ENCODE peak calls at places on chromosomes 13 and 19, in nine cellular contexts. S is GM12891, P is endothelial cell of umbilical vein, L is transverse colon, R is spleen, X is HCT116, Q is GM12878, G is K562, I is H1. F is an unnamed sample.

GRCh38 chr13:21717817-21718216 is 46.9 kb downstream of the FGF9 start:
- DNase-seq in X (no peak), S (no peak), R (no peak), Q (no peak), L (no peak), I (no peak), G (no peak), P (no peak), F (no peak)

GRCh38 chr19:4870025-4870700 is 2.7 kb upstream of the PLIN3 start:
- DNase-seq in Q (no peak), L (peak), X (peak), R (peak), G (peak), I (no peak), S (no peak), P (peak), F (peak)

GRCh38 chr19:38120471-38121030 is 103.5 kb downstream of the DPF1 start:
- DNase-seq in I (no peak), X (no peak), L (no peak), S (no peak), P (no peak), Q (no peak), R (no peak), G (peak), F (no peak)

GRCh38 chr19:14116918-14117578 is 514 bp downstream of the PRKACA start:
- DNase-seq in S (no peak), X (no peak), G (peak), R (peak), P (no peak), Q (no peak), I (no peak), L (no peak), F (no peak)

GRCh38 chr19:12733369-12733896 is 1.1 kb downstream of the TRIR start:
- DNase-seq in P (peak), X (no peak), S (no peak), R (no peak), I (no peak), L (no peak), G (peak), Q (no peak), F (no peak)

GRCh38 chr19:42287826-42288107 is 14.2 kb upstream of the PRR19 start:
- DNase-seq in L (no peak), G (no peak), P (no peak), R (peak), X (no peak), Q (no peak), S (no peak), I (no peak), F (no peak)

GRCh38 chr19:38993271-38993670 is 17.7 kb upstream of the FBXO17 start:
- DNase-seq in P (peak), G (no peak), R (no peak), X (no peak), Q (no peak), L (no peak), I (no peak), S (no peak), F (no peak)

GRCh38 chr13:49086711-49087110 is 111.0 kb downstream of the FNDC3A start:
- DNase-seq in S (no peak), G (no peak), R (no peak), P (peak), Q (no peak), I (no peak), L (no peak), X (peak), F (no peak)

GRCh38 chr19:31586282-31586681 is 237.0 kb upstream of the TSHZ3 start:
- DNase-seq in R (no peak), Q (no peak), L (no peak), G (no peak), P (no peak), S (no peak), I (no peak), X (no peak), F (no peak)

GRCh38 chr13:46613409-46614049 is 60.6 kb downstream of the LRCH1 start:
- DNase-seq in G (no peak), R (no peak), L (no peak), Q (no peak), X (no peak), I (no peak), P (no peak), S (no peak), F (no peak)

GRCh38 chr13:23796546-23796945 is 92.7 kb downstream of the MIPEP start:
- DNase-seq in X (no peak), G (no peak), L (no peak), I (no peak), R (no peak), P (no peak), Q (no peak), S (no peak), F (no peak)

GRCh38 chr19:17719730-17720486 is 628 bp downstream of the MAP1S start:
- DNase-seq in R (peak), Q (no peak), I (no peak), S (no peak), P (no peak), X (no peak), G (peak), L (peak), F (peak)

GRCh38 chr19:36573948-36574726 is 1.0 kb upstream of the ZNF529 start:
- DNase-seq in Q (no peak), S (peak), P (peak), I (no peak), R (no peak), G (peak), L (peak), X (no peak), F (peak)

GRCh38 chr13:81686877-81687276 is 1346.0 kb upstream of the SPRY2 start:
- DNase-seq in P (no peak), I (no peak), R (no peak), G (no peak), X (no peak), L (no peak), Q (no peak), S (no peak), F (no peak)

GRCh38 chr19:39390460-39390758 is 497 bp downstream of the PAF1 start:
- DNase-seq in R (no peak), G (no peak), S (no peak), P (no peak), Q (no peak), X (peak), I (no peak), L (peak), F (peak)

GRCh38 chr13:100439247-100439955 is 149.2 kb downstream of the GGACT start:
- DNase-seq in R (no peak), Q (no peak), P (no peak), X (no peak), S (no peak), L (no peak), I (no peak), G (no peak), F (no peak)

GRCh38 chr19:45958763-45959516 is 14.7 kb downstream of the NOVA2 start:
- DNase-seq in X (no peak), Q (no peak), I (no peak), L (no peak), G (no peak), R (no peak), P (no peak), S (no peak), F (no peak)

GRCh38 chr13:75478659-75479058 is 3.3 kb downstream of the TBC1D4 start:
- DNase-seq in X (no peak), L (no peak), Q (no peak), P (no peak), S (no peak), G (no peak), I (no peak), R (no peak), F (no peak)

GRCh38 chr13:25821761-25822160 is 230.1 kb downstream of the SHISA2 start:
- DNase-seq in X (no peak), Q (no peak), S (no peak), P (no peak), I (no peak), L (no peak), G (no peak), R (no peak), F (no peak)

GRCh38 chr19:40576181-40576584 is 490 bp upstream of the SHKBP1 start:
- DNase-seq in R (peak), L (no peak), G (peak), S (no peak), Q (no peak), X (no peak), I (peak), P (no peak), F (no peak)

GRCh38 chr13:36872621-36873020 is 47.4 kb downstream of the SMAD9 start:
- DNase-seq in L (peak), S (no peak), P (no peak), I (peak), Q (no peak), R (no peak), G (no peak), X (no peak), F (no peak)

GRCh38 chr19:45477216-45477615 is 9.4 kb downstream of the FOSB start:
- DNase-seq in Q (no peak), L (no peak), G (no peak), R (no peak), S (no peak), X (no peak), P (no peak), I (no peak), F (no peak)

GRCh38 chr19:31676271-31677004 is 327.2 kb upstream of the TSHZ3 start:
- DNase-seq in P (no peak), R (no peak), G (peak), S (no peak), I (no peak), X (no peak), Q (no peak), L (no peak), F (no peak)

GRCh38 chr13:105139380-105140285 is 1395.8 kb downstream of the EFNB2 start:
- DNase-seq in I (no peak), S (peak), L (peak), G (no peak), X (peak), R (peak), Q (peak), P (peak), F (peak)

GRCh38 chr19:56538761-56539263 is at the start of gene ZFP28:
- DNase-seq in Q (no peak), S (peak), X (no peak), G (no peak), I (peak), R (peak), P (no peak), L (peak), F (no peak)

GRCh38 chr13:43804461-43805070 is 17.8 kb upstream of the ENOX1 start:
- DNase-seq in S (no peak), G (peak), R (no peak), P (peak), Q (peak), X (peak), L (no peak), I (no peak), F (no peak)

GRCh38 chr13:112712451-112712881 is 22.6 kb downstream of the ATP11A start:
- DNase-seq in G (no peak), Q (no peak), L (no peak), X (no peak), P (no peak), I (no peak), R (peak), S (no peak), F (no peak)

GRCh38 chr13:29543230-29544215 is 52.0 kb downstream of the SLC7A1 start:
- DNase-seq in X (no peak), R (no peak), G (no peak), S (peak), Q (peak), I (no peak), L (no peak), P (no peak), F (no peak)

GRCh38 chr19:42542791-42543190 is 14.5 kb upstream of the CEACAM1 start:
- DNase-seq in L (no peak), S (no peak), P (no peak), G (no peak), X (no peak), I (no peak), R (no peak), Q (no peak), F (no peak)

GRCh38 chr19:12156254-12157058 is at the start of gene ZNF625:
- DNase-seq in R (peak), G (no peak), S (peak), I (peak), X (no peak), P (peak), L (peak), Q (peak), F (peak)

GRCh38 chr19:45973564-45974338 is at the start of gene NOVA2:
- DNase-seq in I (peak), L (peak), G (peak), X (peak), R (peak), S (no peak), P (peak), Q (peak), F (peak)

GRCh38 chr13:90568165-90568564 is 779.3 kb upstream of the MIR17HG start:
- DNase-seq in L (no peak), I (no peak), X (no peak), Q (no peak), S (no peak), P (no peak), G (no peak), R (no peak), F (no peak)

GRCh38 chr13:48532146-48532472 is 771 bp downstream of the RCBTB2 start:
- DNase-seq in I (no peak), L (no peak), R (no peak), P (no peak), Q (peak), X (no peak), S (no peak), G (no peak), F (no peak)

GRCh38 chr13:40190656-40191100 is 475.8 kb downstream of the FOXO1 start:
- DNase-seq in L (peak), P (peak), G (no peak), Q (no peak), X (no peak), S (no peak), I (no peak), R (peak), F (peak)
- TF ChIP-seq POLR2AphosphoS5 in L (no peak), P (no peak), G (no peak), Q (no peak), X (no peak), S (no peak), I (no peak), R (no peak), F (no peak)

GRCh38 chr19:53558404-53558803 is 20.5 kb downstream of the ZNF331 start:
- DNase-seq in Q (no peak), S (no peak), X (no peak), I (no peak), L (no peak), P (no peak), R (no peak), G (no peak), F (no peak)

GRCh38 chr19:53553159-53553558 is 15.2 kb downstream of the ZNF331 start:
- DNase-seq in S (no peak), P (no peak), G (no peak), L (no peak), Q (no peak), I (no peak), R (no peak), X (no peak), F (no peak)

GRCh38 chr19:53554804-53555203 is 16.9 kb downstream of the ZNF331 start:
- DNase-seq in R (no peak), Q (no peak), I (no peak), P (no peak), G (no peak), X (no peak), L (no peak), S (no peak), F (no peak)

GRCh38 chr19:53553865-53554791 is 16.2 kb downstream of the ZNF331 start:
- DNase-seq in R (peak), I (peak), Q (peak), X (no peak), L (peak), P (peak), S (peak), G (no peak), F (peak)

GRCh38 chr19:53555352-53555751 is 17.4 kb downstream of the ZNF331 start:
- DNase-seq in Q (no peak), G (no peak), S (no peak), L (no peak), I (no peak), R (no peak), X (no peak), P (no peak), F (no peak)
- TF ChIP-seq POLR2A in Q (no peak), G (no peak), S (no peak), L (no peak), I (no peak), R (no peak), X (no peak), P (no peak), F (no peak)

GRCh38 chr19:16564842-16565241 is 7.4 kb downstream of the SLC35E1 start:
- DNase-seq in Q (no peak), G (peak), L (no peak), R (no peak), X (no peak), S (no peak), I (no peak), P (no peak), F (peak)

GRCh38 chr19:16569609-16570320 is 2.5 kb downstream of the SLC35E1 start:
- DNase-seq in L (no peak), G (no peak), X (no peak), Q (no peak), R (no peak), I (no peak), P (no peak), S (no peak), F (peak)

GRCh38 chr19:16566702-16567101 is 5.5 kb downstream of the SLC35E1 start:
- DNase-seq in P (no peak), S (no peak), X (no peak), R (no peak), G (peak), I (no peak), Q (no peak), L (no peak), F (no peak)

GRCh38 chr19:16562608-16563025 is 9.6 kb downstream of the SLC35E1 start:
- DNase-seq in L (no peak), X (no peak), I (no peak), R (no peak), Q (no peak), P (no peak), S (no peak), G (peak), F (no peak)

GRCh38 chr19:16566161-16566560 is 6.1 kb downstream of the SLC35E1 start:
- DNase-seq in G (no peak), L (peak), X (no peak), S (no peak), R (peak), P (peak), I (no peak), Q (no peak), F (peak)
- TF ChIP-seq POLR2AphosphoS5 in G (no peak), L (no peak), X (no peak), S (no peak), R (peak), P (peak), I (no peak), Q (no peak), F (peak)

GRCh38 chr19:5903054-5903501 is 512 bp downstream of the NDUFA11 start:
- DNase-seq in X (no peak), Q (no peak), S (no peak), R (no peak), I (no peak), L (no peak), G (peak), P (no peak), F (no peak)
- TF ChIP-seq POLR2A in X (no peak), Q (no peak), S (no peak), R (no peak), I (no peak), L (no peak), G (no peak), P (no peak), F (no peak)

DNA sequence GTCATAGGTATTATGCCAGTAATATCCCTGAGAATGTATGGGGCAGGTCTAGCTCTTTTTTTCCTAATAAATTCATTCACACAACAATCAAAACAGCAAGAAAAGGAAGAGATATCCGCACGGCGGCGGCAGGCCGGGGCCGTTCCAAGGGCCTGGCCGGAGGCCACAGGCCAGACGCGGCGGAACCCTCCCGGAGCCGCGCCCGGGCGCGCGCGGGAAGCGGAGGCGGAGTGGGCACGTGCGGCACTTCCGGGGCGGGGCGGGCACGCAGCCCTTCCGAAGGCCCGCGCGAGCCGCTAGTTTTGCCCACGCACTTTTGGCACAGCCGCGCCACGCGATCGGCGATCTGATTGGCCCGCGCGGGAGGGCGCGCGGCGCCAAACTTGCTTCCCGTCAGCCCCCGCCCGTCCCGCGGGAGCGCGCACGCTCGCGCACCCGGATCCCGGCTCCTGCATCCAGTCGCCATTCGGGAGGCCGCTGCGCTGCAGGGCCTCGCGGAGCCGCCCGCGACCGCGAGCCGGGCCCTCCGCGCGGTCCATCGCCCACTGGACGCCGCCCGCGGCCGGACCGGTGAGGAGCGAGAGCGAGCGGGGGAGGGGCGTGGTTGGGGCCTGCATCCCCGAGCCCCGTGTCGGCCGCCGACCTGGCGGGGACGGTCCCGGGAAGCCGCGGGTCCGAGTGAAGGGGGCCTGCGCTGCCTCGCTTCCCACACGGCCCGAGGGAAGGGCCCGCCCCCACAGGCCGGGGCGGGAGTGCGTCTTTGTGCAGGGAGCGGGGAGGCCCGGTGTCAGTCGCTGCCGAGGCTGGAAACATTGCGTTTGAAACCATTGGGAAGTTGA is at the start of gene CHAMP1:
- DNase-seq in R (peak), Q (peak), S (peak), P (peak), L (peak), G (peak), I (peak), X (peak), F (peak)
- TF ChIP-seq POLR2AphosphoS5 in R (peak), Q (peak), S (peak), P (peak), L (peak), G (peak), I (peak), X (peak), F (peak)

GRCh38 chr13:110869805-110870706 is 44.8 kb downstream of the ANKRD10 start:
- DNase-seq in R (peak), G (peak), I (peak), S (no peak), X (peak), P (peak), L (peak), Q (no peak), F (peak)
- TF ChIP-seq POLR2A in R (no peak), G (peak), I (no peak), S (no peak), X (peak), P (no peak), L (no peak), Q (no peak), F (no peak)

DNA sequence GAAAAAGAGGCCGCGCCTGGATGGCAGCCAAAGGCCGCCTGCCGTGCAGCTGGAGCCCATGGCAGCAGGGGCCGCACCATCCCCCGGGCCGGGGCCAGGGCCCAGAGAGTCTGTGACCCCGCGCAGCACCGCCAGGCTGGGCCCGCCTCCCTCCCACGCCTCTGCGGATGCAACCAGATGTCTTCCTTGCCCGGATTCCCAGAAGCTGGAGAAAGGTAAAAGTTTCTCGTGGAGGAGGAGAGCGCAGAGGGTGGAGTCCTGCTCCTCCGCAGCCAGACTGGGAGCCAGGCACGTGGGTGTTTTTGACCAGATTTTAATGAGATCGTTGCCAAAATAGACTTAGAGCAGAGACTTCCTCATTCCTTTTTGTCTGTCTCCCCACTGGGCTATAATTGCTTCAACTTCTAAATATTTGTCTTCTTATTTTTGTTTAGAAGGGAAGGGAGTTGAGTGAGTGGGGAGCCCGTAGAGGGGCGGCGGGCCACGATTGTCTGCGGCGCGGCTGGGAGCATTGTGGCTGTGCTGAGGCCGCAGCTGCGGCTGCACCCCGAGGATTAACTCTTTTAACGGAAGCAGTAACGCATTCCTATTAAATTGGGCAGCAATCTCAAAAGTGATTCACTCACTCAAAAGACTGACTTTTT is 22.8 kb upstream of the NDUFS7 start:
- DNase-seq in P (peak), S (no peak), I (no peak), L (peak), X (no peak), Q (no peak), R (no peak), G (no peak), F (no peak)
- TF ChIP-seq POLR2AphosphoS5 in P (no peak), S (no peak), I (no peak), L (peak), X (no peak), Q (no peak), R (peak), G (no peak), F (no peak)

DNA sequence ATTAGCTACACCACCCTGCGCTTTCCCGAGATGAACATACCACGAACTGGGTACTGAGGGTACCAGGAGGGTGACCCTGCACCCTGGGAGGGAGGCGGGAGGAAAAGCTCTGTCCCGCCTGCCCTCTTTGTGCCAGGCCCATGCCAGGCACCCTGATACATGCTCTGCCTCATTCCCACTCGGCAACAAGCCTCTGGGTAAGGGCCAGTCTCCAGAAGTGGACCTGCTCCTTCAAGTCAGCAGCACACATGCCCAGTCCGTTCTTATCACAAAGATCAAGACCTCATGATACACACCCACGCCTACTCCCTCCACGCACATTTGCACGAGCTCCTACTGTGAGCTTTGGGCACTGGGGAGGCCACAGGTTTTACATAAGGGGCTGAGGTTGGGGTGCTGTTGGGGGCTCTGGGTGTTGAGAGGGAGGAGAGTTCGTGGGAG is 2.0 kb upstream of the FFAR1 start:
- DNase-seq in G (no peak), Q (no peak), P (no peak), R (peak), X (no peak), I (peak), L (no peak), S (no peak), F (no peak)
- TF ChIP-seq POLR2A in G (no peak), Q (peak), P (no peak), R (no peak), X (no peak), I (no peak), L (no peak), S (no peak), F (no peak)